ENCODE peak calls at places on chromosomes 5 and 9, in eight cellular contexts. N, P, X, L, W, M, E and C are unnamed samples.

GRCh38 chr5:64690104-64690416 is 243 bp upstream of the SHISAL2B start:
- DNase-seq in E (no peak), M (no peak), P (no peak), L (no peak), W (no peak), N (no peak), X (no peak), C (no peak)

GRCh38 chr5:175746851-175747250 is 89.0 kb downstream of the HRH2 start:
- DNase-seq in X (peak; percentile 61), P (no peak), W (no peak), N (no peak), L (peak; percentile 38), M (peak; percentile 44), E (peak; percentile 63), C (peak; percentile 36)

GRCh38 chr5:146848133-146848532 is 30.4 kb downstream of the PPP2R2B start:
- DNase-seq in N (no peak), X (no peak), M (no peak), P (no peak), L (no peak), E (no peak), W (no peak), C (no peak)

GRCh38 chr5:84862132-84862531 is 477.5 kb upstream of the EDIL3 start:
- DNase-seq in L (no peak), E (no peak), X (no peak), P (no peak), W (no peak), M (no peak), N (no peak), C (no peak)

GRCh38 chr9:111161015-111161415 is 122.7 kb upstream of the LPAR1 start:
- DNase-seq in N (no peak), P (no peak), M (no peak), L (no peak), E (peak; percentile 47), X (no peak), W (no peak), C (peak; percentile 49)

GRCh38 chr9:106992186-106992585 is 129.2 kb downstream of the ZNF462 start:
- DNase-seq in X (no peak), L (no peak), E (no peak), N (no peak), M (no peak), P (no peak), W (no peak), C (no peak)

GRCh38 chr5:56211298-56211865 is 21.7 kb downstream of the ANKRD55 start:
- DNase-seq in N (no peak), X (peak; percentile 82), P (no peak), L (peak; percentile 87), E (peak; percentile 90), M (no peak), W (no peak), C (peak; percentile 67)

GRCh38 chr9:115694014-115694413 is 459.6 kb upstream of the PAPPA start:
- DNase-seq in W (peak; percentile 8), X (no peak), M (no peak), L (no peak), E (peak; percentile 95), P (no peak), N (no peak), C (no peak)

GRCh38 chr5:13976867-13977479 is 32.5 kb upstream of the DNAH5 start:
- DNase-seq in X (peak; percentile 70), P (no peak), W (no peak), M (no peak), N (no peak), E (peak; percentile 64), L (no peak), C (peak; percentile 27)